ENCODE peak calls at places on chromosomes 4 and X, in nine cellular contexts. I, L, W, M, N, X, T, Q and B are unnamed samples.

GRCh38 chr4:165873298-165874071 is 448 bp downstream of the TLL1 start:
- DNase-seq in L (peak; percentile 39), N (peak; percentile 56), M (no peak), W (no peak), X (no peak), Q (no peak), I (peak; percentile 5), T (peak; percentile 4), B (peak; percentile 69)

GRCh38 chrX:70133303-70134115 is at the start of gene IGBP1:
- DNase-seq in L (peak; percentile 75), M (peak; percentile 47), N (peak; percentile 98), Q (peak; percentile 40), W (peak; percentile 89), I (peak; percentile 88), T (peak; percentile 80), X (peak; percentile 95), B (peak; percentile 84)

GRCh38 chr4:154344686-154345085 is 146.9 kb downstream of the DCHS2 start:
- DNase-seq in L (no peak), Q (no peak), X (peak; percentile 11), T (no peak), I (no peak), W (no peak), M (no peak), N (peak; percentile 21), B (no peak)

GRCh38 chrX:69314436-69315348 is 149.4 kb upstream of the PJA1 start:
- DNase-seq in T (no peak), W (no peak), Q (no peak), L (no peak), N (peak; percentile 75), I (no peak), M (no peak), X (no peak), B (peak; percentile 62)

GRCh38 chr4:73055241-73055897 is 14.1 kb downstream of the COX18 start:
- DNase-seq in W (peak; percentile 6), N (no peak), I (no peak), T (no peak), M (no peak), Q (no peak), L (no peak), X (no peak), B (no peak)

GRCh38 chr4:166091146-166091545 is 218.1 kb downstream of the TLL1 start:
- DNase-seq in W (no peak), T (no peak), Q (no peak), L (no peak), I (no peak), X (no peak), N (no peak), M (no peak), B (no peak)

GRCh38 chr4:54882616-54883015 is 224.9 kb downstream of the KIT start:
- DNase-seq in X (no peak), W (no peak), Q (no peak), M (no peak), T (no peak), N (no peak), I (no peak), L (no peak), B (no peak)

GRCh38 chr4:52638717-52639116 is 20.4 kb downstream of the USP46 start:
- DNase-seq in X (peak; percentile 58), W (no peak), I (no peak), T (no peak), Q (no peak), L (no peak), N (no peak), M (no peak), B (no peak)

GRCh38 chr4:17699380-17699779 is 82.0 kb downstream of the FAM184B start:
- DNase-seq in T (no peak), L (no peak), X (no peak), W (no peak), I (no peak), Q (no peak), N (no peak), M (no peak), B (no peak)

GRCh38 chr4:2788532-2789103 is 4.3 kb upstream of the SH3BP2 start:
- DNase-seq in M (no peak), L (peak; percentile 63), Q (no peak), X (peak; percentile 80), N (no peak), W (no peak), I (no peak), T (no peak), B (no peak)

GRCh38 chr4:151887151-151887815 is 126.5 kb upstream of the GATB start:
- DNase-seq in I (peak; percentile 16), T (peak; percentile 25), M (no peak), W (peak; percentile 14), L (no peak), N (no peak), Q (no peak), X (peak; percentile 49), B (no peak)

GRCh38 chrX:13029831-13030771 is 14.3 kb downstream of the FAM9C start:
- DNase-seq in X (no peak), L (no peak), Q (no peak), I (no peak), M (no peak), N (peak; percentile 83), W (no peak), T (no peak), B (no peak)

GRCh38 chr4:182143822-182144620 is 99.2 kb upstream of the TENM3 start:
- DNase-seq in L (peak; percentile 80), I (peak; percentile 82), W (peak; percentile 30), M (peak; percentile 51), T (no peak), X (no peak), Q (no peak), N (peak; percentile 86), B (peak; percentile 83)

GRCh38 chr4:156294577-156294976 is 340.9 kb upstream of the CTSO start:
- DNase-seq in T (peak; percentile 81), I (peak; percentile 79), Q (no peak), W (peak; percentile 82), X (peak; percentile 47), M (peak; percentile 30), N (peak; percentile 61), L (no peak), B (no peak)

GRCh38 chr4:1202526-1203378 is 30.4 kb upstream of the SPON2 start:
- DNase-seq in M (no peak), I (no peak), W (no peak), X (peak; percentile 4), Q (no peak), L (no peak), N (no peak), T (no peak), B (no peak)

GRCh38 chr4:73127839-73128448 is 58.4 kb upstream of the COX18 start:
- DNase-seq in N (peak; percentile 14), Q (no peak), L (no peak), T (peak; percentile 12), I (peak; percentile 18), M (no peak), X (peak; percentile 22), W (peak; percentile 19), B (no peak)

GRCh38 chrX:79413009-79413408 is 45.9 kb upstream of the ITM2A start:
- DNase-seq in L (no peak), W (peak; percentile 2), I (no peak), X (peak; percentile 35), N (peak; percentile 5), Q (no peak), M (no peak), T (peak; percentile 7), B (no peak)

GRCh38 chr4:129641179-129641578 is 545.2 kb downstream of the C4orf33 start:
- DNase-seq in N (peak; percentile 60), Q (no peak), M (no peak), L (no peak), I (peak; percentile 51), X (peak; percentile 71), W (peak; percentile 43), T (peak; percentile 53), B (no peak)

GRCh38 chr4:166502660-166503059 is 629.6 kb downstream of the TLL1 start:
- DNase-seq in N (peak; percentile 1), T (no peak), I (no peak), X (no peak), L (no peak), Q (no peak), W (no peak), M (no peak), B (no peak)

GRCh38 chr4:122150896-122151295 is 1.2 kb upstream of the BLTP1 start:
- DNase-seq in M (no peak), T (no peak), W (no peak), Q (no peak), X (peak; percentile 11), L (no peak), N (no peak), I (no peak), B (no peak)

GRCh38 chr4:159191989-159192388 is 89.1 kb downstream of the RAPGEF2 start:
- DNase-seq in N (peak; percentile 23), X (peak; percentile 20), T (peak; percentile 76), W (peak; percentile 53), M (no peak), L (no peak), I (peak; percentile 72), Q (no peak), B (no peak)

GRCh38 chrX:7270018-7270417 is 122.1 kb upstream of the PUDP start:
- DNase-seq in X (peak; percentile 65), M (no peak), N (no peak), I (peak; percentile 45), T (no peak), W (peak; percentile 78), L (no peak), Q (no peak), B (no peak)

GRCh38 chrX:3129256-3129655 is 88.0 kb downstream of the ARSF start:
- DNase-seq in N (no peak), T (peak; percentile 7), M (no peak), L (no peak), W (peak; percentile 70), X (no peak), Q (no peak), I (peak; percentile 30), B (no peak)

GRCh38 chr4:141352775-141353544 is 132.3 kb downstream of the ZNF330 start:
- DNase-seq in Q (no peak), M (no peak), L (no peak), N (peak; percentile 29), I (peak; percentile 54), T (peak; percentile 54), X (peak; percentile 71), W (peak; percentile 74), B (no peak)

GRCh38 chrX:104330966-104331365 is 76.2 kb upstream of the ESX1 start:
- DNase-seq in X (no peak), I (peak; percentile 22), M (no peak), L (no peak), N (no peak), W (peak; percentile 80), Q (no peak), T (peak; percentile 26), B (no peak)

GRCh38 chrX:14591976-14592375 is 62.6 kb downstream of the GLRA2 start:
- DNase-seq in M (no peak), Q (no peak), N (no peak), T (peak; percentile 0), X (no peak), I (no peak), W (no peak), L (no peak), B (no peak)

GRCh38 chrX:40922307-40922706 is 162.9 kb upstream of the USP9X start:
- DNase-seq in X (peak; percentile 23), Q (no peak), N (peak; percentile 89), L (no peak), M (no peak), T (peak; percentile 53), I (peak; percentile 55), W (peak; percentile 91), B (no peak)

GRCh38 chrX:68431836-68432235 is 1.5 kb downstream of the OPHN1 start:
- DNase-seq in W (no peak), N (no peak), M (no peak), I (peak; percentile 52), T (no peak), Q (no peak), X (no peak), L (no peak), B (no peak)

GRCh38 chrX:96440941-96441340 is 243.7 kb upstream of the DIAPH2 start:
- DNase-seq in N (no peak), M (no peak), X (no peak), I (peak; percentile 39), L (no peak), Q (no peak), T (no peak), W (no peak), B (no peak)

GRCh38 chr4:37561803-37562207 is 124.4 kb downstream of the RELL1 start:
- DNase-seq in T (peak; percentile 99), M (no peak), W (no peak), Q (no peak), X (no peak), L (no peak), N (no peak), I (peak; percentile 5), B (no peak)